ENCODE peak calls at places on chromosomes 3 and 15, in six cellular contexts. One of them, this sample, is unnamed.

GRCh38 chr15:85583404-85584390 is 203.3 kb downstream of the AKAP13 start:
- DNase-seq in RWPE1: peak; percentile 64
- DNase-seq in A549: no peak
- DNase-seq in astrocyte of the spinal cord: peak; percentile 39
- DNase-seq in GM13976: peak; percentile 42
- DNase-seq in cardiac fibroblast: peak; percentile 36
- DNase-seq in this sample: no peak

GRCh38 chr3:184466413-184466960 is 86.6 kb downstream of the CHRD start:
- DNase-seq in astrocyte of the spinal cord: no peak
- DNase-seq in GM13976: no peak
- DNase-seq in cardiac fibroblast: peak; percentile 49
- DNase-seq in RWPE1: no peak
- DNase-seq in A549: no peak
- DNase-seq in this sample: no peak

GRCh38 chr3:126064627-126065258 is 19.2 kb downstream of the SLC41A3 start:
- DNase-seq in RWPE1: no peak
- DNase-seq in astrocyte of the spinal cord: no peak
- DNase-seq in A549: no peak
- DNase-seq in GM13976: no peak
- DNase-seq in cardiac fibroblast: no peak
- DNase-seq in this sample: no peak

GRCh38 chr3:187112934-187113793 is 26.1 kb downstream of the RPL39L start:
- DNase-seq in astrocyte of the spinal cord: peak; percentile 52
- DNase-seq in A549: no peak
- DNase-seq in GM13976: peak; percentile 19
- DNase-seq in cardiac fibroblast: peak; percentile 55
- DNase-seq in RWPE1: peak; percentile 20
- DNase-seq in this sample: peak; percentile 4

GRCh38 chr3:59451800-59452741 is 402.2 kb upstream of the CFAP20DC start:
- DNase-seq in A549: no peak
- DNase-seq in GM13976: no peak
- DNase-seq in astrocyte of the spinal cord: no peak
- DNase-seq in cardiac fibroblast: no peak
- DNase-seq in RWPE1: no peak
- DNase-seq in this sample: no peak

GRCh38 chr3:135853981-135854380 is 111.5 kb upstream of the PPP2R3A start:
- DNase-seq in astrocyte of the spinal cord: no peak
- DNase-seq in cardiac fibroblast: no peak
- DNase-seq in A549: no peak
- DNase-seq in RWPE1: no peak
- DNase-seq in GM13976: no peak
- DNase-seq in this sample: no peak

GRCh38 chr15:42358141-42358540 is 1.2 kb upstream of the CAPN3 start:
- DNase-seq in A549: no peak
- DNase-seq in GM13976: no peak
- DNase-seq in astrocyte of the spinal cord: no peak
- DNase-seq in RWPE1: no peak
- DNase-seq in cardiac fibroblast: no peak
- DNase-seq in this sample: no peak

GRCh38 chr3:16423947-16424673 is 89.4 kb downstream of the RFTN1 start:
- DNase-seq in A549: no peak
- DNase-seq in astrocyte of the spinal cord: no peak
- DNase-seq in RWPE1: no peak
- DNase-seq in cardiac fibroblast: no peak
- DNase-seq in GM13976: peak; percentile 43
- DNase-seq in this sample: no peak

GRCh38 chr3:190432216-190432615 is 17.5 kb downstream of the TMEM207 start:
- DNase-seq in GM13976: no peak
- DNase-seq in RWPE1: peak; percentile 16
- DNase-seq in astrocyte of the spinal cord: no peak
- DNase-seq in A549: no peak
- DNase-seq in cardiac fibroblast: peak; percentile 24
- DNase-seq in this sample: no peak

GRCh38 chr3:106589306-106589942 is 720.6 kb upstream of the CBLB start:
- DNase-seq in cardiac fibroblast: peak; percentile 63
- DNase-seq in astrocyte of the spinal cord: peak; percentile 82
- DNase-seq in RWPE1: peak; percentile 38
- DNase-seq in GM13976: no peak
- DNase-seq in A549: no peak
- DNase-seq in this sample: no peak

GRCh38 chr3:114848643-114849350 is 298.3 kb downstream of the ZBTB20 start:
- DNase-seq in cardiac fibroblast: no peak
- DNase-seq in astrocyte of the spinal cord: no peak
- DNase-seq in GM13976: no peak
- DNase-seq in A549: no peak
- DNase-seq in RWPE1: no peak
- DNase-seq in this sample: no peak

GRCh38 chr3:54322354-54322753 is 200.0 kb downstream of the CACNA2D3 start:
- DNase-seq in GM13976: no peak
- DNase-seq in RWPE1: no peak
- DNase-seq in A549: no peak
- DNase-seq in cardiac fibroblast: no peak
- DNase-seq in astrocyte of the spinal cord: no peak
- DNase-seq in this sample: no peak

GRCh38 chr3:38549486-38549885 is 53.3 kb downstream of the EXOG start:
- DNase-seq in cardiac fibroblast: no peak
- DNase-seq in A549: no peak
- DNase-seq in GM13976: no peak
- DNase-seq in RWPE1: no peak
- DNase-seq in astrocyte of the spinal cord: no peak
- DNase-seq in this sample: no peak

GRCh38 chr3:96347289-96347688 is 467.1 kb upstream of the EPHA6 start:
- DNase-seq in astrocyte of the spinal cord: no peak
- DNase-seq in cardiac fibroblast: no peak
- DNase-seq in RWPE1: no peak
- DNase-seq in A549: no peak
- DNase-seq in GM13976: no peak
- DNase-seq in this sample: no peak

GRCh38 chr15:48680841-48681240 is 35.3 kb upstream of the FBN1 start:
- DNase-seq in GM13976: no peak
- DNase-seq in RWPE1: peak; percentile 33
- DNase-seq in cardiac fibroblast: peak; percentile 73
- DNase-seq in A549: no peak
- DNase-seq in astrocyte of the spinal cord: peak; percentile 86
- DNase-seq in this sample: no peak

GRCh38 chr15:95557226-95558046 is 773.1 kb upstream of the NR2F2 start:
- DNase-seq in cardiac fibroblast: peak; percentile 93
- DNase-seq in GM13976: no peak
- DNase-seq in RWPE1: peak; percentile 90
- DNase-seq in A549: peak; percentile 55
- DNase-seq in astrocyte of the spinal cord: peak; percentile 97
- DNase-seq in this sample: peak; percentile 57

GRCh38 chr3:122030381-122031122 is 8.5 kb upstream of the ILDR1 start:
- DNase-seq in A549: no peak
- DNase-seq in astrocyte of the spinal cord: peak; percentile 9
- DNase-seq in RWPE1: no peak
- DNase-seq in cardiac fibroblast: peak; percentile 53
- DNase-seq in GM13976: peak; percentile 57
- DNase-seq in this sample: no peak

GRCh38 chr15:50180091-50180490 is 1.9 kb upstream of the SLC27A2 start:
- DNase-seq in astrocyte of the spinal cord: no peak
- DNase-seq in RWPE1: no peak
- DNase-seq in cardiac fibroblast: no peak
- DNase-seq in GM13976: no peak
- DNase-seq in A549: no peak
- DNase-seq in this sample: no peak

GRCh38 chr15:41936649-41937567 is 35.4 kb downstream of the EHD4 start:
- DNase-seq in A549: no peak
- DNase-seq in astrocyte of the spinal cord: peak; percentile 58
- DNase-seq in RWPE1: no peak
- DNase-seq in GM13976: peak; percentile 61
- DNase-seq in cardiac fibroblast: peak; percentile 68
- DNase-seq in this sample: no peak

GRCh38 chr15:79373068-79373467 is 59.1 kb upstream of the MINAR1 start:
- DNase-seq in GM13976: no peak
- DNase-seq in RWPE1: no peak
- DNase-seq in cardiac fibroblast: no peak
- DNase-seq in astrocyte of the spinal cord: peak; percentile 13
- DNase-seq in A549: no peak
- DNase-seq in this sample: no peak

GRCh38 chr3:121781611-121782010 is 32.1 kb upstream of the GOLGB1 start:
- DNase-seq in A549: no peak
- DNase-seq in GM13976: no peak
- DNase-seq in cardiac fibroblast: no peak
- DNase-seq in RWPE1: no peak
- DNase-seq in astrocyte of the spinal cord: no peak
- DNase-seq in this sample: no peak

GRCh38 chr3:107690522-107691138 is 167.9 kb downstream of the BBX start:
- DNase-seq in astrocyte of the spinal cord: peak; percentile 76
- DNase-seq in RWPE1: peak; percentile 36
- DNase-seq in GM13976: no peak
- DNase-seq in cardiac fibroblast: peak; percentile 81
- DNase-seq in A549: peak; percentile 30
- DNase-seq in this sample: peak; percentile 41
- TF ChIP-seq CTCF in astrocyte of the spinal cord: peak; percentile 48
- TF ChIP-seq CTCF in RWPE1: peak; percentile 57
- TF ChIP-seq CTCF in GM13976: peak; percentile 16
- TF ChIP-seq CTCF in cardiac fibroblast: peak; percentile 48
- TF ChIP-seq CTCF in A549: peak; percentile 60
- TF ChIP-seq CTCF in this sample: peak; percentile 48

GRCh38 chr15:23069496-23070166 is 30.3 kb upstream of the TUBGCP5 start:
- DNase-seq in A549: peak; percentile 48
- DNase-seq in GM13976: no peak
- DNase-seq in RWPE1: peak; percentile 20
- DNase-seq in astrocyte of the spinal cord: no peak
- DNase-seq in cardiac fibroblast: no peak
- DNase-seq in this sample: no peak
- TF ChIP-seq CTCF in A549: no peak
- TF ChIP-seq CTCF in GM13976: no peak
- TF ChIP-seq CTCF in RWPE1: peak; percentile 16
- TF ChIP-seq CTCF in astrocyte of the spinal cord: no peak
- TF ChIP-seq CTCF in cardiac fibroblast: no peak
- TF ChIP-seq CTCF in this sample: no peak

DNA sequence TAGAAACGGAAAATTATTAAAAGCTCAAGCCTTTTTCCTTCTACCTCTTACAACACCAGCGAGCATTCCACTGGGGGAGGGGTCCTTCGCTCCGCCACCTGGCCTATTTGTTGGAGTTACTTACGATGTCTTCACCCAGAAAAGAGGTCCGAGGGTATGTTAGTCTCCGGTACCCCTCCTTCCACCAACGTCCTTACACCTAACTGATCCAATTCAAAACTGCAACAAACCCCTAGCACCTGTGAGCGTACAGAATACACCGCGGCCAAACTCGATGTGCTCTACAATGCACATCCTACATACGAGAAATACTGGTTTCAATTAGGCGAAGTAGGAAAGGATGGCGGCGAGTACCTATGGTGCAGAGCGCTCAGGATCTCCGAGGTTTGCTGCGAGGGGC is 958 bp downstream of the SLITRK3 start:
- DNase-seq in RWPE1: no peak
- DNase-seq in astrocyte of the spinal cord: no peak
- DNase-seq in GM13976: no peak
- DNase-seq in cardiac fibroblast: no peak
- DNase-seq in A549: no peak
- DNase-seq in this sample: no peak
- TF ChIP-seq CTCF in RWPE1: no peak
- TF ChIP-seq CTCF in astrocyte of the spinal cord: no peak
- TF ChIP-seq CTCF in GM13976: no peak
- TF ChIP-seq CTCF in cardiac fibroblast: no peak
- TF ChIP-seq CTCF in A549: no peak
- TF ChIP-seq CTCF in this sample: no peak

DNA sequence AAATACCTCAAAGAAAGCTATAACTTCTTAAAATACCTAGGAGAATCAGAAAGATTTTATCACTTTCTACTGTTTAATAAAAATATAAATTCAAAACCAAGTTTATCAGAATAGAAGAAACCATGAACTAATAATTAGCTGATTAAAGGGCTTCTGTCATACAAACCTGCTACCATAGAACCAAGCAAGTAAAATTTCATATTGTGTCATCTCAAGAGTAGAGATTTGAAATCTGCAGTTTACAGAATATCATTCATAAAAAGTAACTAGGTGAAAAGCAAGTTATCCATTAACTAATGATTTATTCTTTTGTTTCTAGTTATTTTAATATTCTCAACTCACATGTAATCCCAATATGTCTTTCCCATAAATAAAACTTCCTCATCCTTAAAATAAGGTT is 36.8 kb upstream of the XXYLT1 start:
- DNase-seq in RWPE1: no peak
- DNase-seq in A549: no peak
- DNase-seq in GM13976: no peak
- DNase-seq in cardiac fibroblast: no peak
- DNase-seq in astrocyte of the spinal cord: no peak
- DNase-seq in this sample: no peak
- TF ChIP-seq CTCF in RWPE1: no peak
- TF ChIP-seq CTCF in A549: no peak
- TF ChIP-seq CTCF in GM13976: no peak
- TF ChIP-seq CTCF in cardiac fibroblast: no peak
- TF ChIP-seq CTCF in astrocyte of the spinal cord: no peak
- TF ChIP-seq CTCF in this sample: no peak

DNA sequence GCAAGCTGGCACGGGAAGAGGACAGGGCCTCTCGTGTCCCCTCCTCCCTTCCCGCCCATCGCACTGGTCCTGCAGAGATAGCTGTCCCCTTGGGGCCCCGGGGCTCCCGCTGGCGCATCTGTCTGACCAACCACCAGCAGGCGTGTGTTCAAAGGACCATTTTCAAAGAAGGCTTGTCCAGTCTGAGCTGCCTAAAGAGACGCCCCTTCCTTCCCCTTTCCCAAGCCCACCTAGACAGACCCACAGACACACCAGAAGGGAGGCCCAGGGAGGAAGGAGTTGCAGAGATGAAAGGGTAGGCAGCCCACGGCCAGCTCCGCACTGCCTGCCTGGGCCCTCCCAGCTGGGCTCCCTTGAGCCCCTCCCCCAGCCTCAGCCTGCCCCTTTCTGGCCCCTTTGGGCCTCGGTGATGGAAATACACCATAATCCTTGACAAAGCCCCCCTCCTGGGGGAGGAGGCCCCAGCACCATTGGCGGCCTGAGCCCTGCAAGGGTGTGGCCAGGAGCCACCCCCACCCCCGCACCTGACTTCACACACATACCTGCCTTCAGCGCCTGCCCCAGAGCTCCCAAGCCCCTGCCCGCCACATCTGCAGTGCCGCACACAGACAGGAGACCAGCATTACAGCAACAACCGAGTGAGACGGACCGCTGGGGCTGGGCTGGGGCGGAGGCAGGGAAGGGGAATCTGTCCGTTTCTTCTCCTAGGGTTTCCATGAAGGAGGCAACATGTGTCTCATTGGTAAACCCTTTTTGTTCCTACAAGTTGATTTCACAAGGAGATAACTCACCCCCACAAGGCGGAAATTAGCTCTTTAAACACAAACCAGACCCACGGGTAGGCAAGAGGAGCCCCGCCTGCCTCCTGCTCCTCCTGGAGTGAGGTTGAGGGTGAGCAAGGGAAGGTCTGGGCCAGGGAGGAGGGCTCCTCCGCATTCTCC is at the start of gene STRA6:
- DNase-seq in cardiac fibroblast: peak; percentile 35
- DNase-seq in A549: peak; percentile 75
- DNase-seq in RWPE1: no peak
- DNase-seq in GM13976: no peak
- DNase-seq in astrocyte of the spinal cord: peak; percentile 60
- DNase-seq in this sample: no peak
- TF ChIP-seq CTCF in cardiac fibroblast: no peak
- TF ChIP-seq CTCF in A549: no peak
- TF ChIP-seq CTCF in RWPE1: no peak
- TF ChIP-seq CTCF in GM13976: no peak
- TF ChIP-seq CTCF in astrocyte of the spinal cord: peak; percentile 25
- TF ChIP-seq CTCF in this sample: no peak

GRCh38 chr15:100133001-100133400 is 208.8 kb downstream of the ADAMTS17 start:
- DNase-seq in cardiac fibroblast: no peak
- DNase-seq in RWPE1: no peak
- DNase-seq in GM13976: no peak
- DNase-seq in astrocyte of the spinal cord: no peak
- DNase-seq in A549: no peak
- DNase-seq in this sample: no peak
- TF ChIP-seq CTCF in cardiac fibroblast: no peak
- TF ChIP-seq CTCF in RWPE1: no peak
- TF ChIP-seq CTCF in GM13976: no peak
- TF ChIP-seq CTCF in astrocyte of the spinal cord: no peak
- TF ChIP-seq CTCF in A549: no peak
- TF ChIP-seq CTCF in this sample: no peak